ENCODE peak calls at places on chromosomes 5 and 9, in four cellular contexts. H, N, M and F are unnamed samples. For H3K36me3 and H3K27me3, the result is how much of the 10 kb centered on the place peaks cover.

GRCh38 chr5:154625031-154625430 is 130.1 kb upstream of the LARP1 start:
- DNase-seq in M (no peak), N (no peak), H (no peak), F (no peak)

GRCh38 chr9:93302586-93303257 is 118.8 kb downstream of the WNK2 start:
- DNase-seq in N (no peak), M (peak), H (peak), F (no peak)

GRCh38 chr5:134570365-134570758 is 44.9 kb downstream of the JADE2 start:
- DNase-seq in N (no peak), H (no peak), M (no peak), F (no peak)

GRCh38 chr9:128409998-128410397 is 10.7 kb upstream of the CERCAM start:
- DNase-seq in H (no peak), M (no peak), N (no peak), F (no peak)

GRCh38 chr5:10286552-10287227 is 21.0 kb downstream of the CMBL start:
- DNase-seq in N (no peak), H (no peak), M (no peak), F (no peak)

GRCh38 chr5:3684118-3684517 is 88.5 kb downstream of the IRX1 start:
- DNase-seq in M (no peak), H (no peak), N (no peak), F (no peak)

GRCh38 chr5:177479774-177480173 is 6.3 kb upstream of the DBN1 start:
- DNase-seq in N (no peak), H (no peak), M (no peak), F (no peak)

GRCh38 chr5:31957151-31957550 is 217.0 kb downstream of the GOLPH3 start:
- DNase-seq in N (no peak), M (no peak), H (no peak), F (no peak)

GRCh38 chr9:4793412-4794005 is 765 bp downstream of the RCL1 start:
- DNase-seq in N (no peak), M (no peak), H (no peak), F (no peak)

GRCh38 chr5:9239626-9240025 is 306.2 kb downstream of the SEMA5A start:
- DNase-seq in M (no peak), H (no peak), N (no peak), F (no peak)

GRCh38 chr5:133708451-133708850 is 96.1 kb upstream of the FSTL4 start:
- DNase-seq in M (no peak), N (no peak), H (no peak), F (no peak)

GRCh38 chr9:104831681-104832080 is 67.8 kb downstream of the NIPSNAP3B start:
- DNase-seq in N (no peak), H (no peak), M (no peak), F (no peak)

GRCh38 chr9:104826109-104826775 is 62.3 kb downstream of the NIPSNAP3B start:
- DNase-seq in N (no peak), M (no peak), H (no peak), F (no peak)

GRCh38 chr9:104826911-104827310 is 63.0 kb downstream of the NIPSNAP3B start:
- DNase-seq in H (no peak), N (no peak), M (no peak), F (no peak)
- H3K36me3 ChIP-seq in H (under half), N (under half), M (under half), F (under half)

GRCh38 chr5:119358901-119359603 is 3.2 kb downstream of the TNFAIP8 start:
- DNase-seq in H (no peak), N (no peak), M (no peak), F (no peak)
- TF ChIP-seq CTCF in H (no peak), N (no peak), M (no peak), F (no peak)

GRCh38 chr5:104237574-104237973 is 675.0 kb upstream of the NUDT12 start:
- DNase-seq in N (no peak), M (no peak), H (no peak), F (no peak)

DNA sequence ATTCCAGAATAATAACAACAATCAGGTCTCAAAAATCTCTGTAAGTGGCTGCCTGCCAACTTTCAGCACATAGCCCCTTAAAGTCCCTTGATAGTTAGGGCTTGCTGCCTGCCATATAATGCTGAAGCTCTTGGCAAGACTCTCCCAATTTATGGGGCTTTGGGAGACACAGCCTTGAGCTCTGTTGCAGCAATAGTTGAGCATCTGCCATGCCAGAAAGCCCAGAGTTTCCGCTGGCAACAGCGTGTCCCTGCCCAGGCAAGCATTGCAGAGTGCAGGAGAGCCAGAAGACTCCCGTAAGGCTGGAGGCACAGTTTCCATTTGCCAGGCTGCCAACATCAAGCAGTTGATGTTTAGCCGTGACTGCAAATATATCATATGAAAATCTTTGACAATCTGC is 678.5 kb upstream of the NUDT12 start:
- DNase-seq in N (no peak), M (no peak), H (no peak), F (no peak)
- H3K27me3 ChIP-seq in N (under half), M (under half), H (under half), F (under half)

GRCh38 chr9:34252670-34253459 is 74.0 kb downstream of the UBAP1 start:
- DNase-seq in H (peak), N (peak), M (peak), F (no peak)
- H3K36me3 ChIP-seq in H (under half), N (under half), M (under half), F (under half)

GRCh38 chr9:3760031-3760430 is 234.2 kb upstream of the RFX3 start:
- DNase-seq in H (no peak), M (no peak), N (no peak), F (no peak)
- TF ChIP-seq CTCF in H (no peak), M (no peak), N (no peak), F (peak)

GRCh38 chr5:1384521-1384920 is 39.6 kb upstream of the CLPTM1L start:
- DNase-seq in H (no peak), M (no peak), N (no peak), F (no peak)

GRCh38 chr5:1387876-1388275 is 43.0 kb upstream of the CLPTM1L start:
- DNase-seq in M (no peak), H (no peak), N (no peak), F (no peak)

GRCh38 chr5:1387059-1387755 is 42.3 kb upstream of the CLPTM1L start:
- DNase-seq in M (no peak), H (no peak), N (no peak), F (no peak)

GRCh38 chr5:1385395-1386273 is 40.7 kb upstream of the CLPTM1L start:
- DNase-seq in H (peak), N (no peak), M (peak), F (peak)

GRCh38 chr5:1386274-1386717 is 41.4 kb upstream of the CLPTM1L start:
- DNase-seq in N (no peak), M (no peak), H (peak), F (no peak)
- H3K27me3 ChIP-seq in N (under half), M (under half), H (under half), F (under half)

GRCh38 chr9:8115570-8115969 is 316.0 kb upstream of the DMAC1 start:
- DNase-seq in N (no peak), H (no peak), M (no peak), F (no peak)

DNA sequence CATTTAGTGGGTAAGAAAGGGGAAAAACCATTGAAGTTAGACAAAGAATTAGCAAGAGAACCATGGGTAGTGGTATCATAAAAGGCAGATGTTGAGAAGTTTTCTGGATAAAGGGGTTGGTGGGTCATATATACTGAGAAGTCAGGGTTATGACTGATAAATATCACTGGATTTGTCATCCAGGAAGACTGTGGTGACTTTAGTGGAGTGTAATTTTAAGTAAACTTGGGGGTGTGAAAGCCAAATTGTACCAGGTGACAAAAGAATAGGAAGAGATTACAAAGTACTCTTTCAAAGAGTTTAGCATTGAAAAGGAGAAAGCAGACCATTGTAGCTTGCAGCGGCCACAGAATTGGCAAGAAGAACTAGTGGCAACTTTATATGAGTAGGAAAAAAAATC is 315.2 kb upstream of the DMAC1 start:
- DNase-seq in M (no peak), H (no peak), N (no peak), F (no peak)
- H3K36me3 ChIP-seq in M (under half), H (under half), N (under half), F (under half)